ENCODE peak calls at places on chromosomes 12 and 14, in five cellular contexts. Q is CD4-positive, alpha-beta T cell; W is Caco-2; O is AG04450; F is left ventricle myocardium inferior. V is an unnamed sample.

GRCh38 chr14:68214431-68214830 is 394.9 kb downstream of the RAD51B start:
- DNase-seq in Q (no peak), W (no peak), O (no peak), F (no peak), V (no peak)

GRCh38 chr12:113479578-113480335 is 8.1 kb upstream of the LHX5 start:
- DNase-seq in Q (peak), W (no peak), O (no peak), F (peak), V (peak)

GRCh38 chr12:39380090-39380489 is 62.8 kb downstream of the KIF21A start:
- DNase-seq in Q (no peak), W (no peak), O (no peak), F (no peak), V (no peak)

GRCh38 chr14:68692216-68692615 is 100.7 kb downstream of the ZFP36L1 start:
- DNase-seq in Q (no peak), W (no peak), O (no peak), F (no peak), V (no peak)

GRCh38 chr12:109608270-109608669 is 34.7 kb downstream of the MVK start:
- DNase-seq in Q (no peak), W (no peak), O (no peak), F (no peak), V (no peak)

GRCh38 chr14:85076111-85076510 is 453.8 kb upstream of the FLRT2 start:
- DNase-seq in Q (no peak), W (no peak), O (no peak), F (no peak), V (no peak)

GRCh38 chr12:103530352-103530751 is 34.6 kb upstream of the C12orf42 start:
- DNase-seq in Q (no peak), W (no peak), O (no peak), F (no peak), V (no peak)

GRCh38 chr12:112116232-112117060 is 7.9 kb upstream of the NAA25 start:
- DNase-seq in Q (no peak), W (peak), O (no peak), F (peak), V (no peak)

GRCh38 chr12:69101505-69101904 is 137.9 kb upstream of the CPSF6 start:
- DNase-seq in Q (no peak), W (no peak), O (no peak), F (no peak), V (no peak)

GRCh38 chr14:26276757-26277156 is 321.1 kb downstream of the NOVA1 start:
- DNase-seq in Q (no peak), W (no peak), O (no peak), F (no peak), V (no peak)

GRCh38 chr14:92520102-92520651 is 6.6 kb downstream of the RIN3 start:
- DNase-seq in Q (no peak), W (no peak), O (no peak), F (no peak), V (no peak)

GRCh38 chr12:48882972-48883304 is 17.3 kb upstream of the RND1 start:
- DNase-seq in Q (no peak), W (no peak), O (no peak), F (no peak), V (no peak)

GRCh38 chr14:27587103-27587502 is 989.3 kb upstream of the NOVA1 start:
- DNase-seq in Q (no peak), W (no peak), O (no peak), F (no peak), V (no peak)

GRCh38 chr14:102095231-102095870 is 8.5 kb upstream of the HSP90AA1 start:
- DNase-seq in Q (no peak), W (no peak), O (no peak), F (no peak), V (no peak)

GRCh38 chr14:30620178-30620577 is 1.9 kb upstream of the SCFD1 start:
- DNase-seq in Q (no peak), W (no peak), O (no peak), F (no peak), V (no peak)

GRCh38 chr14:103623883-103624482 is 5.0 kb upstream of the KLC1 start:
- DNase-seq in Q (no peak), W (no peak), O (no peak), F (peak), V (no peak)

GRCh38 chr14:30292591-30292990 is 266.4 kb upstream of the G2E3 start:
- DNase-seq in Q (no peak), W (no peak), O (no peak), F (no peak), V (no peak)

GRCh38 chr12:91902860-91903683 is 242.6 kb downstream of the BTG1 start:
- DNase-seq in Q (no peak), W (no peak), O (no peak), F (no peak), V (no peak)

GRCh38 chr12:9782547-9783382 is 22.1 kb upstream of the CD69 start:
- DNase-seq in Q (no peak), W (no peak), O (no peak), F (no peak), V (no peak)

GRCh38 chr12:20520572-20520971 is 152.2 kb downstream of the PDE3A start:
- DNase-seq in Q (no peak), W (no peak), O (no peak), F (no peak), V (no peak)

GRCh38 chr12:112130461-112130998 is 5.2 kb downstream of the TRAFD1 start:
- DNase-seq in Q (no peak), W (no peak), O (no peak), F (no peak), V (no peak)

GRCh38 chr14:104235686-104236085 is 97.3 kb downstream of the KIF26A start:
- DNase-seq in Q (no peak), W (peak), O (no peak), F (no peak), V (no peak)

GRCh38 chr14:24253936-24254335 is 9.0 kb downstream of the TGM1 start:
- DNase-seq in Q (no peak), W (no peak), O (no peak), F (peak), V (no peak)

GRCh38 chr14:104210548-104211195 is 72.3 kb downstream of the KIF26A start:
- DNase-seq in Q (no peak), W (no peak), O (no peak), F (no peak), V (no peak)

GRCh38 chr12:85866929-85867776 is 6.9 kb upstream of the NTS start:
- DNase-seq in Q (no peak), W (no peak), O (peak), F (no peak), V (no peak)

GRCh38 chr12:108667349-108667748 is 33.7 kb upstream of the SELPLG start:
- DNase-seq in Q (no peak), W (no peak), O (no peak), F (no peak), V (no peak)

GRCh38 chr12:65605019-65605418 is 219.3 kb upstream of the HMGA2 start:
- DNase-seq in Q (no peak), W (no peak), O (no peak), F (no peak), V (no peak)

GRCh38 chr12:110816761-110817160 is 30.0 kb upstream of the CCDC63 start:
- DNase-seq in Q (no peak), W (no peak), O (no peak), F (no peak), V (no peak)

GRCh38 chr12:110819646-110820045 is 27.1 kb upstream of the CCDC63 start:
- DNase-seq in Q (no peak), W (no peak), O (no peak), F (no peak), V (no peak)

GRCh38 chr12:110819150-110819549 is 27.6 kb upstream of the CCDC63 start:
- DNase-seq in Q (no peak), W (no peak), O (no peak), F (no peak), V (no peak)

GRCh38 chr12:110816248-110816647 is 30.5 kb upstream of the CCDC63 start:
- DNase-seq in Q (no peak), W (no peak), O (no peak), F (no peak), V (no peak)

DNA sequence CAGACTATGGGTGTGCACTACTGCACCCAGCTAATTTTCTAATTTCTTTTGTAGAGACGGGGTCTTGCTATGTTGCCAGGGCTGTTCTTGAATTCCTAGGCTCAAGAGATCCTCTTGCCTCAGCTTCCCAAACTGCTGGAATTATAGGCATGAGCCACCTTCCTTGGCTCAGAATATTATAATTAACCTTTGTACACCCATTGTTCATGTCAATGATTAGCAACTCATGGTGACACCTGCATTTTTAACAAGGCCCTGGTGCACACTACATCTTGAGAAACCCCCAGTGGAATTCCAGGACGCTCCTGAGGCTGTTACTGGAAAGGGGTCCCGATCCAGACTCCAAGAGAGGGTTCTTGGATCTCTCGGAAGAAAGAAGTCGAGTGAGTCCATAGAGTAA is 28.3 kb upstream of the CCDC63 start:
- DNase-seq in Q (no peak), W (no peak), O (no peak), F (no peak), V (no peak)
- TF ChIP-seq CTCF in Q (no peak), W (no peak), O (no peak), F (no peak), V (no peak)

DNA sequence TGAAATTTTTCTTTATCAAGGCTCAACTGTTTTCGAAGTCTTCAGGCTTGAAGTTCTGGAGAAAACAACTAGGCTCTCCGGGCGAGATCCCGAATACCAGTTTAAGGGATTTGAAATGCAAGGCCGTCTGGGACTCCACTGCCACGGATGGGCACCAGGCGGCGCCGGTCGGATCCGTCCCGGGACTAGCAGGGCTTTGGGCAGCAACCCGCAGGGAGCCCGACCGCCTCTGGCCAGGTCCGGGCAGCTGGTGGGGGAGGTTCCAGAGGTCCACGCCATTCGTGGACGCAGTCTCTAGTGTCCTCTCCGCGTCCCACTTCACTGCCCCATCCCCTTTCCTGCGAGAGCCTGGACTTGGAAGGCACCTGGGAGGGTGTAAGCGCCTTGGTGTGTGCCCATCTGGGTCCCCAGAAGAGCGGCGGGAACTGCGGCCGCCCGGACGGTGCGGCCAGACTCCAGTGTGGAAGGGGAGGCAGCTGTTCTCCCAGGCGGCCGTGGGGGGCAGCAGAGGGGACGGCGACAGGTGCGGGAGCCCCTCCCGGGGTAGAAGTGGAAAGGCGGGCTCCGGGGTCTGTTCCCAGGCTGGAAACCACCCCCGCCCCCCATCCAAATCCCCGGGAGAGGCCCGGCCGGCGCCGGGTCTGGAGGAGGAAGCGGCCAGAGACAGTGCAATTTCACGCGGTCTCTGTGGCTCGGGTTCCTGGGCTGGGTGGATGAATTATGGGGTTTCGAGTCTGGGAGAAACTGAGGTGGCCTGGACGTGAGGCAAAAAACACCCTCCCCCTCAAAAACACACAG is 835 bp upstream of the ERBB3 start:
- DNase-seq in Q (peak), W (peak), O (peak), F (peak), V (peak)
- TF ChIP-seq CTCF in Q (peak), W (peak), O (peak), F (peak), V (peak)

DNA sequence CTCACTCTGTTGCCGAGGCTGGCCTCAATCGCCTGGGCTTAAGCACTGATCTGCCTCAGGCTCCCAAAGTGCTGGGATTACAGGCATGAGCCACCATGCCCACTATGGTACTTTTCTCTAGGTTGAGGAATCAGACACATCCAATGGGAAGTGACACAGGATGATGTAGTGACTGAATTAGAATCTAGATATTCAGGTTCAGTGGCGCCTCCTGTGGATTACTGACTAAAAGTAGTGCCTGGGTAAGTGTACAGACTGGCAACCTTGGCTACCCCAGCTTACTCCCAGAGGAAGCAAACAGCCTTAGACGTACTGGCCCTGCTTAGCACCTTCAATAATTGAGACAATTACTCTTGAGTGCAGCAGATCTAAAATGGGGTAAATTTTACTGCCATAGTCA is 22.8 kb downstream of the GALNT8 start:
- DNase-seq in Q (no peak), W (no peak), O (no peak), F (no peak), V (no peak)
- TF ChIP-seq CTCF in Q (no peak), W (no peak), O (no peak), F (no peak), V (no peak)

GRCh38 chr14:93981874-93982683 is 5.7 kb upstream of the ASB2 start:
- DNase-seq in Q (no peak), W (no peak), O (no peak), F (no peak), V (no peak)

GRCh38 chr14:93981316-93981715 is 4.9 kb upstream of the ASB2 start:
- DNase-seq in Q (no peak), W (no peak), O (no peak), F (no peak), V (no peak)

GRCh38 chr14:93980464-93981201 is 4.3 kb upstream of the ASB2 start:
- DNase-seq in Q (no peak), W (no peak), O (peak), F (peak), V (no peak)

GRCh38 chr14:93984070-93984469 is 7.7 kb upstream of the ASB2 start:
- DNase-seq in Q (no peak), W (no peak), O (peak), F (no peak), V (no peak)

DNA sequence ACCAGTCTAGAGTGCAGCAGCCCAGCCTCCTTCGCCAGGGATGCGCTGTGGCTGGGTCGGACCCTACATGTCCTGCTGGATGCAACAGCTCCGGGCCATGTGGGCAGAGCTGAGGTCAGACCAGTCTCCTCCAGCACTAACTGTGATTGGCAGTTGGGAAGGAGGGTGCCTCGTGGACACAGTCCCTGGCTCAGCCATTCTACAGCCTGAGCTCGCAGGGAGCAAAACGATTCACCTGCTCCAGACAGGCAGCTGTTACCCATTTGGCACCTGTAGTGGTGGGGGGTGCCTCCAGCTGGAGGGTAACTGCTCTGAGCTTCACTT is 6.3 kb upstream of the ASB2 start:
- DNase-seq in Q (no peak), W (no peak), O (no peak), F (no peak), V (no peak)
- TF ChIP-seq CTCF in Q (no peak), W (no peak), O (no peak), F (no peak), V (no peak)

GRCh38 chr12:132373967-132374820 is 44.8 kb upstream of the GALNT9 start:
- DNase-seq in Q (no peak), W (no peak), O (no peak), F (peak), V (no peak)
- TF ChIP-seq CTCF in Q (no peak), W (no peak), O (peak), F (no peak), V (no peak)

V was measured in mesothelial cell of epicardium.